ENCODE peak calls at places on chromosomes 12 and 14, in four cellular contexts. J, W, I and P are unnamed samples.

GRCh38 chr14:61749867-61750266 is 12.4 kb upstream of the SNAPC1 start:
- DNase-seq in I (no peak), J (no peak), W (no peak), P (no peak)

GRCh38 chr12:124380793-124381453 is 86.0 kb downstream of the RFLNA start:
- DNase-seq in I (no peak), J (no peak), W (no peak), P (no peak)

GRCh38 chr14:67187826-67188225 is 1.4 kb upstream of the GARIN2 start:
- DNase-seq in I (no peak), W (no peak), J (no peak), P (peak; percentile 94)

GRCh38 chr14:27315477-27315876 is 717.6 kb upstream of the NOVA1 start:
- DNase-seq in W (no peak), J (no peak), I (no peak), P (no peak)

GRCh38 chr12:99131761-99132199 is 486.7 kb downstream of the APAF1 start:
- DNase-seq in J (no peak), I (no peak), W (peak; percentile 51), P (no peak)

GRCh38 chr14:67674139-67674479 is 323 bp downstream of the VTI1B start:
- DNase-seq in I (peak; percentile 68), J (peak; percentile 41), W (peak; percentile 80), P (no peak)

GRCh38 chr12:112987561-112987960 is 9.2 kb downstream of the OAS2 start:
- DNase-seq in J (no peak), I (no peak), W (no peak), P (no peak)

GRCh38 chr14:99420711-99421110 is 59.9 kb downstream of the SETD3 start:
- DNase-seq in J (no peak), W (peak; percentile 42), I (no peak), P (no peak)

GRCh38 chr12:56221233-56221756 is 427 bp downstream of the RNF41 start:
- DNase-seq in W (peak; percentile 66), I (peak; percentile 74), J (no peak), P (no peak)